ENCODE peak calls at places on chromosomes 3 and 15, in nine cellular contexts. F, P, A, I, T, N, R, V and K are unnamed samples.

GRCh38 chr3:12345141-12345561 is 56.3 kb downstream of the PPARG start:
- DNase-seq in N (no peak), P (peak), I (peak), F (peak), A (no peak), T (peak), R (no peak), V (no peak), K (peak)

GRCh38 chr15:88089019-88089603 is 167.4 kb downstream of the NTRK3 start:
- DNase-seq in P (no peak), F (peak), T (no peak), A (no peak), V (no peak), N (no peak), I (no peak), R (no peak), K (no peak)

GRCh38 chr15:47331796-47332480 is 385.4 kb upstream of the SEMA6D start:
- DNase-seq in N (no peak), P (peak), A (no peak), F (peak), R (no peak), V (no peak), T (no peak), I (peak), K (peak)

GRCh38 chr15:41122849-41123248 is 6.8 kb upstream of the INO80 start:
- DNase-seq in R (no peak), T (no peak), P (no peak), A (no peak), F (no peak), N (no peak), I (no peak), V (no peak), K (no peak)

GRCh38 chr3:149471991-149472390 is 2.5 kb upstream of the TM4SF4 start:
- DNase-seq in I (peak), P (no peak), V (no peak), A (no peak), R (no peak), T (no peak), N (no peak), F (no peak), K (no peak)

GRCh38 chr3:148162132-148162531 is 535.6 kb upstream of the AGTR1 start:
- DNase-seq in R (no peak), N (no peak), T (no peak), V (no peak), A (no peak), F (no peak), P (peak), I (no peak), K (no peak)

GRCh38 chr3:8451696-8452095 is 49.9 kb upstream of the LMCD1 start:
- DNase-seq in F (peak), R (no peak), N (no peak), A (no peak), P (peak), V (no peak), T (peak), I (no peak), K (peak)

GRCh38 chr3:105368575-105369500 is 2.1 kb downstream of the ALCAM start:
- DNase-seq in A (peak), F (peak), T (peak), R (peak), P (peak), I (peak), V (peak), N (no peak), K (peak)

GRCh38 chr3:40801276-40801675 is 276.5 kb downstream of the ZNF621 start:
- DNase-seq in F (peak), V (no peak), I (no peak), A (no peak), R (no peak), P (peak), N (no peak), T (no peak), K (no peak)

GRCh38 chr15:90004671-90005070 is 3.5 kb downstream of the ZNF710 start:
- DNase-seq in R (no peak), A (peak), T (peak), F (peak), I (peak), P (peak), N (no peak), V (peak), K (peak)

GRCh38 chr3:130423064-130423463 is 77.6 kb downstream of the COL6A5 start:
- DNase-seq in T (no peak), A (no peak), F (no peak), N (no peak), I (no peak), V (no peak), R (no peak), P (no peak), K (no peak)

GRCh38 chr15:25088261-25088790 is 133.5 kb downstream of the SNRPN start:
- DNase-seq in N (no peak), R (no peak), A (no peak), I (no peak), F (no peak), T (no peak), V (no peak), P (no peak), K (no peak)

GRCh38 chr3:136617123-136617700 is 135.0 kb downstream of the STAG1 start:
- DNase-seq in N (no peak), I (no peak), A (no peak), V (peak), P (peak), R (no peak), F (no peak), T (no peak), K (no peak)

GRCh38 chr3:27281671-27282150 is 87.5 kb downstream of the NEK10 start:
- DNase-seq in F (no peak), A (no peak), I (no peak), P (no peak), R (no peak), T (no peak), V (no peak), N (no peak), K (no peak)

GRCh38 chr3:123795471-123796251 is 88.5 kb downstream of the MYLK start:
- DNase-seq in A (no peak), I (no peak), T (no peak), F (no peak), N (no peak), V (no peak), P (no peak), R (no peak), K (no peak)

GRCh38 chr15:63597033-63597790 is at the start of gene FBXL22:
- DNase-seq in R (peak), A (no peak), I (peak), V (no peak), F (peak), T (no peak), P (no peak), N (no peak), K (no peak)

GRCh38 chr3:78134496-78134895 is 1094.6 kb downstream of the ROBO2 start:
- DNase-seq in P (no peak), V (no peak), A (no peak), F (no peak), T (no peak), R (no peak), N (no peak), I (no peak), K (no peak)

GRCh38 chr3:126315083-126315658 is 42.0 kb downstream of the KLF15 start:
- DNase-seq in P (no peak), V (no peak), T (no peak), A (no peak), N (no peak), R (no peak), F (no peak), I (no peak), K (no peak)

GRCh38 chr3:12943124-12944021 is 102.0 kb upstream of the RPL32 start:
- DNase-seq in F (no peak), A (no peak), N (no peak), T (no peak), P (no peak), R (peak), I (no peak), V (no peak), K (no peak)

GRCh38 chr15:63076136-63077005 is 33.8 kb downstream of the TPM1 start:
- DNase-seq in I (no peak), F (no peak), R (no peak), T (no peak), V (peak), P (no peak), N (no peak), A (no peak), K (no peak)

GRCh38 chr3:112778298-112779008 is 68.2 kb downstream of the CD200R1L start:
- DNase-seq in N (no peak), I (peak), A (no peak), V (peak), F (peak), R (no peak), P (peak), T (peak), K (peak)

GRCh38 chr3:123295171-123295900 is 93.6 kb downstream of the SEC22A start:
- DNase-seq in N (no peak), T (no peak), A (no peak), I (no peak), R (no peak), V (no peak), F (no peak), P (no peak), K (no peak)

GRCh38 chr15:60379466-60380274 is 18.1 kb downstream of the ANXA2 start:
- DNase-seq in F (peak), R (no peak), A (no peak), P (peak), N (no peak), I (peak), V (peak), T (peak), K (peak)

GRCh38 chr15:99137111-99137546 is 32.2 kb downstream of the SYNM start:
- DNase-seq in N (no peak), I (no peak), P (no peak), R (no peak), T (no peak), F (no peak), V (no peak), A (no peak), K (no peak)

GRCh38 chr3:69809076-69809835 is 70.0 kb downstream of the MITF start:
- DNase-seq in V (no peak), N (no peak), R (no peak), I (peak), F (no peak), A (no peak), T (no peak), P (peak), K (no peak)

GRCh38 chr3:33636125-33636855 is 81.8 kb downstream of the CLASP2 start:
- DNase-seq in N (no peak), I (peak), T (peak), R (no peak), F (peak), A (no peak), P (peak), V (peak), K (peak)

GRCh38 chr15:56490461-56490860 is 25.5 kb upstream of the MNS1 start:
- DNase-seq in A (no peak), R (no peak), P (no peak), T (no peak), F (no peak), N (no peak), V (no peak), I (no peak), K (no peak)

GRCh38 chr3:106030620-106030945 is 161.8 kb upstream of the CBLB start:
- DNase-seq in A (no peak), R (no peak), N (no peak), P (peak), T (no peak), I (peak), V (no peak), F (peak), K (peak)

GRCh38 chr3:61563614-61564404 is 2.4 kb downstream of the PTPRG start:
- DNase-seq in I (no peak), A (no peak), P (no peak), V (no peak), N (no peak), R (no peak), T (no peak), F (no peak), K (peak)

GRCh38 chr3:112587336-112587735 is 25.5 kb downstream of the SLC35A5 start:
- DNase-seq in I (peak), T (no peak), N (no peak), P (no peak), F (peak), R (no peak), V (peak), A (no peak), K (no peak)

GRCh38 chr15:27479232-27480140 is 508.5 kb downstream of the GABRG3 start:
- DNase-seq in F (no peak), I (no peak), V (no peak), A (no peak), N (no peak), P (no peak), T (no peak), R (peak), K (no peak)

GRCh38 chr3:120151796-120152195 is 57.5 kb upstream of the GSK3B start:
- DNase-seq in T (no peak), A (no peak), I (no peak), P (no peak), N (no peak), R (no peak), F (no peak), V (no peak), K (no peak)

GRCh38 chr3:35383216-35383615 is 256.1 kb upstream of the ARPP21 start:
- DNase-seq in V (no peak), I (no peak), P (no peak), F (no peak), N (no peak), A (no peak), T (no peak), R (no peak), K (no peak)

GRCh38 chr3:46284981-46285683 is 42.9 kb downstream of the CCR3 start:
- DNase-seq in F (no peak), R (peak), P (no peak), V (peak), N (no peak), I (no peak), A (no peak), T (no peak), K (no peak)

GRCh38 chr3:124699686-124700396 is 30.4 kb upstream of the UMPS start:
- DNase-seq in V (no peak), I (no peak), R (peak), P (no peak), N (no peak), T (no peak), F (peak), A (no peak), K (no peak)

GRCh38 chr3:13932578-13933295 is 52.9 kb upstream of the WNT7A start:
- DNase-seq in N (no peak), T (no peak), P (no peak), I (no peak), A (no peak), F (no peak), V (no peak), R (no peak), K (no peak)

GRCh38 chr3:192913540-192913939 is 4.1 kb downstream of the MB21D2 start:
- DNase-seq in P (no peak), N (no peak), V (no peak), T (no peak), R (no peak), F (no peak), I (no peak), A (no peak), K (no peak)
- H3K4me3 ChIP-seq in P (no peak), N (no peak), V (no peak), T (no peak), R (no peak), F (no peak), I (no peak), A (no peak), K (no peak)

GRCh38 chr15:68428431-68428940 is 3.5 kb downstream of the ITGA11 start:
- DNase-seq in V (no peak), N (no peak), T (no peak), I (no peak), P (no peak), F (no peak), R (no peak), A (no peak), K (no peak)
- TF ChIP-seq CTCF in V (no peak), N (no peak), T (no peak), I (no peak), P (no peak), F (no peak), R (no peak), A (no peak), K (no peak)

DNA sequence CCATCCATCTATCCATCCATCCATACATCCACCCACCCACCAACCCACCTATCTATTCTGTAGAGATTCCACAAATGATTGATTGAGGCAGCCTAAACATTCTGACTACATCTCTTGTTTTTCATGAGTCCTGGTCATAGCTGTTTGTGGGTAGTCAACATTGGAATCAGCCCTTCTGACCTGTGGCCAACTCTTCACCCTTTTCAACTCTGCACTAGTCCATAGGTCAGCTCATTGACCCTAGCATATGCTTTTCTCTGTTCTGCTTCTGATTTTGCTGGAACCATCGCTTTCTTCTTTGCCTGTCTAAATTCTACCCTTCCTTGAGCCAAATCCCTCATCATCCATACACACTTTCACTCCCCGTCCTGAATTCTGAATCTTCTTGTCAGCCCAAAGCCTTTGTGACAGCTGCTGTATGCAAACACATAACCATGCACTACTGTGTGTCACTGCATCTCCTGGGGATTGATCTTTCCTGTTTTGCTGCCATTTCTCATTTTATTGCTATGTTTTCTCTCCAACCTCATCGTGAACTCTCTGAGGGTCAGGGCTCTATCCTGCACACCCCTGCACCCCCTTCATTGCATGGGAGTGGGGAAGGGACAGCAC is 16.8 kb upstream of the KCTD6 start:
- DNase-seq in T (no peak), F (no peak), P (no peak), V (no peak), R (no peak), A (no peak), N (no peak), I (no peak), K (no peak)
- H3K4me3 ChIP-seq in T (no peak), F (no peak), P (no peak), V (no peak), R (no peak), A (no peak), N (no peak), I (no peak), K (no peak)

DNA sequence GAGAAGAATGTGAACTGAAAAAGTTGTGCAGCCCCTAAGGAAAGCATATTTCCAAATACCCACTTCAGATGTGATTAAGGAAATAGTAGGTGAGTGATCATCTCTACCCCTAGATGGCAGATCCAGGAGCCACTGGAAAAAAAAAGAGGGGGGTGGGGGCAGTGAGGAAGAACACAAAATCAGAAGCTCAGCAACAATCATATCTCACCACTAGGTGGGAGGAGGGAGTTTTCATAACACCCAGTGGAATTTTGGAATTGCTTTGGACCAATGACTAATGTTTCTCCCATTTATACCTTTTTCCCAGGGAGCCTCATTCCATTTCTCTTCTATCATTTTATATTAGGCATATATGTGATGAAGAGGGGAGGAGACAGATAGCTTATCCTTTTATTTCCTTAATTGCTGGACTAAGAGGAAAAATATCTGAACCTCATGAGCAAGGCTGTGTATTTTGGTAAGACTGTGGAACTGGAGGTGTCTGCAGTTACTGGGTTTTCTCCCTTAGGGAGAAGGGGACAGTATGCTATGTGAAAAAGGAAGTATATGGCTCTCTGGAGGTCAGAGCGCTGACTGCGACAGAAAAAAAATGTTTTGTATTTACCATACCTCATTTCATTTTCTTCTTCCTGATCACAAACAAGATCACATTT is 363.4 kb downstream of the GAP43 start:
- DNase-seq in V (peak), P (peak), T (peak), I (peak), R (no peak), F (peak), A (no peak), N (no peak), K (peak)
- TF ChIP-seq CTCF in V (peak), P (peak), T (peak), I (no peak), R (no peak), F (peak), A (peak), N (no peak), K (peak)

GRCh38 chr3:15382405-15382923 is 44.9 kb downstream of the METTL6 start:
- DNase-seq in T (no peak), A (no peak), R (no peak), N (no peak), F (no peak), P (peak), V (no peak), I (no peak), K (no peak)
- H3K4me3 ChIP-seq in T (no peak), A (no peak), R (no peak), N (no peak), F (no peak), P (no peak), V (no peak), I (no peak), K (no peak)

DNA sequence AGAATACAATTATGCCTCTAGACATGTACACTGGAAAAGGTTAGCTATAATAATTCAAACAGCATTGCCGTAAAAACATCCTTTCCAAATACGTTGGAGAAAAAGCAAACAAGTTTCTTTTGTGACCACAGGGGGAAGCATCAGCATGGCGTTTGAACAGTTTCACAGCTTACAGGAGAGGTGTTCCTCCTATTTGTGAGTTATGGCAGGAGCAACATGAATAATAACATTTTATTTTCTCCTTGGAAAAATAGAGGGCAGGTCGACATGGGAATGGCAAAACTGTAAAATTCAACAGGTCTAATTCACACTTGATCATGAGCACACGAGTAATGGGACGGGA is 39.7 kb upstream of the GADL1 start:
- DNase-seq in N (no peak), V (peak), A (no peak), R (no peak), F (peak), T (peak), I (peak), P (peak), K (peak)
- TF ChIP-seq CTCF in N (peak), V (peak), A (peak), R (peak), F (peak), T (peak), I (peak), P (peak), K (peak)

GRCh38 chr3:71066849-71067261 is 516.7 kb downstream of the FOXP1 start:
- DNase-seq in A (no peak), I (peak), V (peak), R (peak), P (peak), F (peak), T (peak), N (no peak), K (peak)

GRCh38 chr3:71064976-71065763 is 518.4 kb downstream of the FOXP1 start:
- DNase-seq in A (peak), R (peak), N (no peak), F (peak), P (peak), V (peak), I (peak), T (peak), K (peak)

GRCh38 chr3:71065764-71066013 is 517.8 kb downstream of the FOXP1 start:
- DNase-seq in N (no peak), R (no peak), T (no peak), F (no peak), V (no peak), A (no peak), I (no peak), P (no peak), K (no peak)

GRCh38 chr3:71067977-71068376 is 515.6 kb downstream of the FOXP1 start:
- DNase-seq in A (no peak), I (no peak), N (no peak), F (no peak), V (no peak), P (no peak), R (no peak), T (no peak), K (no peak)

DNA sequence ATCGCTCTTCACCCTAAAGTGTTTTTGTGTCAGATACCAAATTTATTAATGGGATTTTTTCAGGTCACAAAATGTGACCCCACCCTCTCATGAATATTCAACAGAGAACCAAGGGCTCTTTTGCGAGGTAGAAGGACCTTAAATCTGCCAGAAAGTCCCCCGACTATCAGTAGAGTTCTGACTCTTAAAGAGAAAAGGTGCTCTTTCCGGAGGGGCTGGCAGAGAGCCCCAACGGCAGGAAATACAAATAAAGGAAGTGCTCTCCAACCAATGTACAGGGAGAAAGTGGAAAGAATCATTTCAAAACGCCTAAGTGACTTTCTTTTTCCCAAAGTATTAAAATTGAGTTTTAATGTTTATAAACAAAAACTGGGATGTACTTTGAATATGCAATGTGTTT is 517.2 kb downstream of the FOXP1 start:
- DNase-seq in F (no peak), A (no peak), P (no peak), T (no peak), R (no peak), V (peak), N (no peak), I (no peak), K (no peak)
- H3K4me3 ChIP-seq in F (no peak), A (peak), P (no peak), T (no peak), R (peak), V (peak), N (no peak), I (no peak), K (no peak)